ENCODE peak calls at places on chromosomes 6 and 20, in five cellular contexts. One of them, this sample, is unnamed.

GRCh38 chr20:37154684-37155298 is 24.3 kb upstream of the RPN2 start:
- DNase-seq in H9: no peak
- DNase-seq in ELR: no peak
- DNase-seq in ureter: no peak
- DNase-seq in IMR-90: no peak
- DNase-seq in this sample: no peak

GRCh38 chr20:20772492-20773047 is 60.1 kb upstream of the RALGAPA2 start:
- DNase-seq in ELR: no peak
- DNase-seq in IMR-90: no peak
- DNase-seq in ureter: no peak
- DNase-seq in H9: no peak
- DNase-seq in this sample: no peak

GRCh38 chr6:105871542-105871941 is 214.6 kb upstream of the PRDM1 start:
- DNase-seq in IMR-90: no peak
- DNase-seq in ureter: no peak
- DNase-seq in H9: no peak
- DNase-seq in ELR: no peak
- DNase-seq in this sample: no peak

GRCh38 chr6:117547688-117548621 is 54.4 kb downstream of the GOPC start:
- DNase-seq in ELR: peak
- DNase-seq in H9: peak
- DNase-seq in ureter: peak
- DNase-seq in IMR-90: peak
- DNase-seq in this sample: peak

GRCh38 chr20:584375-585301 is 25.5 kb downstream of the TCF15 start:
- DNase-seq in ELR: peak
- DNase-seq in ureter: no peak
- DNase-seq in H9: no peak
- DNase-seq in IMR-90: no peak
- DNase-seq in this sample: no peak

GRCh38 chr6:167111597-167111996 is 11.3 kb upstream of the CCR6 start:
- DNase-seq in H9: no peak
- DNase-seq in IMR-90: no peak
- DNase-seq in ELR: no peak
- DNase-seq in ureter: no peak
- DNase-seq in this sample: no peak

GRCh38 chr6:100678027-100678426 is 203.1 kb downstream of the ASCC3 start:
- DNase-seq in ureter: no peak
- DNase-seq in ELR: peak
- DNase-seq in H9: no peak
- DNase-seq in IMR-90: peak
- DNase-seq in this sample: no peak

GRCh38 chr6:897561-898207 is 204.7 kb upstream of the EXOC2 start:
- DNase-seq in H9: no peak
- DNase-seq in ELR: no peak
- DNase-seq in ureter: no peak
- DNase-seq in IMR-90: no peak
- DNase-seq in this sample: no peak

GRCh38 chr6:42744351-42744890 is 1.5 kb downstream of the TBCC start:
- DNase-seq in H9: no peak
- DNase-seq in ELR: no peak
- DNase-seq in ureter: no peak
- DNase-seq in IMR-90: no peak
- DNase-seq in this sample: no peak

GRCh38 chr20:50191065-50191565 is 485 bp downstream of the CEBPB start:
- DNase-seq in IMR-90: no peak
- DNase-seq in ureter: peak
- DNase-seq in ELR: peak
- DNase-seq in H9: no peak
- DNase-seq in this sample: peak

GRCh38 chr6:41966961-41967311 is 25.3 kb upstream of the CCND3 start:
- DNase-seq in IMR-90: peak
- DNase-seq in ELR: peak
- DNase-seq in ureter: no peak
- DNase-seq in H9: peak
- DNase-seq in this sample: no peak

GRCh38 chr6:22306741-22307466 is 10.1 kb upstream of the PRL start:
- DNase-seq in H9: no peak
- DNase-seq in IMR-90: no peak
- DNase-seq in ELR: no peak
- DNase-seq in ureter: no peak
- DNase-seq in this sample: no peak

GRCh38 chr6:44569131-44569530 is 181.6 kb downstream of the CDC5L start:
- DNase-seq in ureter: no peak
- DNase-seq in IMR-90: no peak
- DNase-seq in ELR: no peak
- DNase-seq in H9: no peak
- DNase-seq in this sample: peak

GRCh38 chr6:125393449-125393858 is 91.7 kb upstream of the HDDC2 start:
- DNase-seq in ELR: no peak
- DNase-seq in ureter: no peak
- DNase-seq in IMR-90: no peak
- DNase-seq in H9: no peak
- DNase-seq in this sample: no peak

GRCh38 chr20:7490288-7490687 is 450.0 kb downstream of the HAO1 start:
- DNase-seq in IMR-90: no peak
- DNase-seq in ureter: no peak
- DNase-seq in ELR: no peak
- DNase-seq in H9: no peak
- DNase-seq in this sample: no peak

This sample was measured in coronary artery.